ENCODE peak calls at places on chromosome 12, in five cellular contexts. One of them, this sample, is unnamed.

GRCh38 chr12:79302171-79302841 is 388.5 kb downstream of the PAWR start:
- DNase-seq in NCI-H1694: no peak
- DNase-seq in fibroblast of the conjunctiva: no peak
- DNase-seq in left ventricle myocardium inferior: no peak
- DNase-seq in activated gamma-delta T cell treated with Interleukin-2 at 50 U/mL for 16 hours: no peak
- DNase-seq in this sample: no peak

GRCh38 chr12:52023976-52024688 is 17.4 kb downstream of the TAMALIN start:
- DNase-seq in activated gamma-delta T cell treated with Interleukin-2 at 50 U/mL for 16 hours: no peak
- DNase-seq in left ventricle myocardium inferior: no peak
- DNase-seq in fibroblast of the conjunctiva: no peak
- DNase-seq in NCI-H1694: no peak
- DNase-seq in this sample: peak; percentile 18

GRCh38 chr12:110937104-110937641 is 16.8 kb upstream of the MYL2 start:
- DNase-seq in activated gamma-delta T cell treated with Interleukin-2 at 50 U/mL for 16 hours: peak; percentile 43
- DNase-seq in NCI-H1694: peak; percentile 56
- DNase-seq in left ventricle myocardium inferior: peak; percentile 46
- DNase-seq in fibroblast of the conjunctiva: peak; percentile 6
- DNase-seq in this sample: no peak

GRCh38 chr12:56151672-56152131 is 685 bp upstream of the MYL6B start:
- DNase-seq in activated gamma-delta T cell treated with Interleukin-2 at 50 U/mL for 16 hours: peak; percentile 64
- DNase-seq in NCI-H1694: peak; percentile 60
- DNase-seq in left ventricle myocardium inferior: no peak
- DNase-seq in fibroblast of the conjunctiva: no peak
- DNase-seq in this sample: no peak

GRCh38 chr12:71766202-71766601 is 11.5 kb downstream of the RAB21 start:
- DNase-seq in left ventricle myocardium inferior: no peak
- DNase-seq in NCI-H1694: no peak
- DNase-seq in fibroblast of the conjunctiva: no peak
- DNase-seq in activated gamma-delta T cell treated with Interleukin-2 at 50 U/mL for 16 hours: no peak
- DNase-seq in this sample: no peak

GRCh38 chr12:103198499-103198898 is 241.0 kb downstream of the ASCL1 start:
- DNase-seq in NCI-H1694: no peak
- DNase-seq in left ventricle myocardium inferior: no peak
- DNase-seq in fibroblast of the conjunctiva: no peak
- DNase-seq in activated gamma-delta T cell treated with Interleukin-2 at 50 U/mL for 16 hours: no peak
- DNase-seq in this sample: no peak

GRCh38 chr12:54701940-54702592 is 53.9 kb upstream of the DCD start:
- DNase-seq in fibroblast of the conjunctiva: peak; percentile 30
- DNase-seq in left ventricle myocardium inferior: no peak
- DNase-seq in activated gamma-delta T cell treated with Interleukin-2 at 50 U/mL for 16 hours: peak; percentile 8
- DNase-seq in NCI-H1694: peak; percentile 30
- DNase-seq in this sample: peak; percentile 13

GRCh38 chr12:91954326-91954725 is 191.3 kb downstream of the BTG1 start:
- DNase-seq in NCI-H1694: no peak
- DNase-seq in left ventricle myocardium inferior: no peak
- DNase-seq in fibroblast of the conjunctiva: no peak
- DNase-seq in activated gamma-delta T cell treated with Interleukin-2 at 50 U/mL for 16 hours: no peak
- DNase-seq in this sample: no peak

GRCh38 chr12:67772276-67773169 is 124.0 kb downstream of the DYRK2 start:
- DNase-seq in fibroblast of the conjunctiva: peak; percentile 6
- DNase-seq in left ventricle myocardium inferior: no peak
- DNase-seq in activated gamma-delta T cell treated with Interleukin-2 at 50 U/mL for 16 hours: no peak
- DNase-seq in NCI-H1694: peak; percentile 36
- DNase-seq in this sample: peak; percentile 75

GRCh38 chr12:109728921-109729836 is 15.6 kb downstream of the FAM222A start:
- DNase-seq in left ventricle myocardium inferior: peak; percentile 3
- DNase-seq in NCI-H1694: peak; percentile 75
- DNase-seq in fibroblast of the conjunctiva: no peak
- DNase-seq in activated gamma-delta T cell treated with Interleukin-2 at 50 U/mL for 16 hours: no peak
- DNase-seq in this sample: no peak

GRCh38 chr12:89529738-89530137 is 3.9 kb upstream of the POC1B start:
- DNase-seq in fibroblast of the conjunctiva: no peak
- DNase-seq in NCI-H1694: peak; percentile 27
- DNase-seq in left ventricle myocardium inferior: no peak
- DNase-seq in activated gamma-delta T cell treated with Interleukin-2 at 50 U/mL for 16 hours: no peak
- DNase-seq in this sample: peak; percentile 25

GRCh38 chr12:118371354-118372282 is 1.1 kb downstream of the TAOK3 start:
- DNase-seq in activated gamma-delta T cell treated with Interleukin-2 at 50 U/mL for 16 hours: peak; percentile 19
- DNase-seq in NCI-H1694: no peak
- DNase-seq in fibroblast of the conjunctiva: no peak
- DNase-seq in left ventricle myocardium inferior: peak; percentile 25
- DNase-seq in this sample: no peak

GRCh38 chr12:50550530-50551223 is 45.9 kb downstream of the DIP2B start:
- DNase-seq in NCI-H1694: no peak
- DNase-seq in fibroblast of the conjunctiva: no peak
- DNase-seq in activated gamma-delta T cell treated with Interleukin-2 at 50 U/mL for 16 hours: no peak
- DNase-seq in left ventricle myocardium inferior: no peak
- DNase-seq in this sample: peak; percentile 23

GRCh38 chr12:104323899-104324298 is 20.4 kb downstream of the EID3 start:
- DNase-seq in NCI-H1694: no peak
- DNase-seq in fibroblast of the conjunctiva: no peak
- DNase-seq in left ventricle myocardium inferior: no peak
- DNase-seq in activated gamma-delta T cell treated with Interleukin-2 at 50 U/mL for 16 hours: no peak
- DNase-seq in this sample: no peak

This sample was measured in astrocyte.